ENCODE peak calls at places on chromosomes 3 and 15, in ten cellular contexts. C is NB4, D is AML-193, P is NCI-H774, T is BJ, X is endodermal cell, Z is amniotic stem cell, W is heart left ventricle, G is OCI-LY7, M is breast epithelium. U is an unnamed sample.

GRCh38 chr15:58546066-58546591 is 114.3 kb downstream of the LIPC start:
- DNase-seq in C (no peak), P (no peak), D (no peak), G (no peak), W (no peak), T (no peak), Z (no peak), X (peak; percentile 36), M (no peak), U (no peak)

GRCh38 chr3:108103971-108104797 is 13.4 kb upstream of the CD47 start:
- DNase-seq in M (no peak), C (no peak), P (no peak), T (no peak), Z (no peak), G (no peak), W (peak; percentile 63), D (no peak), X (no peak), U (peak; percentile 51)

GRCh38 chr3:127543441-127543840 is 47.1 kb downstream of the TPRA1 start:
- DNase-seq in Z (no peak), T (no peak), C (no peak), P (no peak), X (no peak), M (no peak), D (no peak), G (no peak), W (no peak), U (peak; percentile 45)

GRCh38 chr15:77870195-77871065 is 207.1 kb downstream of the TBC1D2B start:
- DNase-seq in G (peak; percentile 46), T (no peak), M (peak; percentile 23), X (peak; percentile 95), C (peak; percentile 73), P (peak; percentile 37), D (peak; percentile 57), W (peak; percentile 50), Z (no peak), U (peak; percentile 93)

GRCh38 chr15:54026891-54027290 is 48.6 kb downstream of the UNC13C start:
- DNase-seq in C (no peak), P (no peak), Z (no peak), T (no peak), D (no peak), G (no peak), W (no peak), M (no peak), X (no peak), U (no peak)

GRCh38 chr3:188720636-188721035 is 451.1 kb upstream of the TPRG1 start:
- DNase-seq in G (no peak), P (no peak), C (no peak), W (no peak), X (no peak), D (no peak), T (no peak), Z (no peak), M (no peak), U (peak; percentile 1)

GRCh38 chr3:30042274-30042859 is 564.0 kb upstream of the TGFBR2 start:
- DNase-seq in X (peak; percentile 85), T (peak; percentile 10), W (peak; percentile 35), D (peak; percentile 88), C (peak; percentile 75), P (peak; percentile 0), Z (peak; percentile 45), M (peak; percentile 24), G (peak; percentile 57), U (peak; percentile 19)

GRCh38 chr3:32508731-32509130 is 6.1 kb upstream of the CMTM6 start:
- DNase-seq in Z (no peak), P (no peak), T (no peak), X (no peak), C (peak; percentile 28), W (no peak), G (no peak), M (no peak), D (no peak), U (no peak)

GRCh38 chr3:4060608-4061007 is 242.6 kb upstream of the SETMAR start:
- DNase-seq in W (no peak), T (no peak), M (no peak), G (no peak), D (no peak), Z (no peak), P (no peak), X (no peak), C (no peak), U (no peak)

GRCh38 chr3:53921296-53921695 is 29.6 kb upstream of the SELENOK start:
- DNase-seq in G (peak; percentile 12), P (no peak), M (no peak), X (no peak), W (no peak), Z (no peak), C (peak; percentile 24), T (no peak), D (peak; percentile 46), U (peak; percentile 58)

GRCh38 chr15:30870681-30871080 is 33.0 kb upstream of the FAN1 start:
- DNase-seq in D (no peak), M (no peak), C (no peak), P (no peak), W (no peak), T (no peak), Z (no peak), X (no peak), G (no peak), U (no peak)

GRCh38 chr3:131880948-131881347 is 153.9 kb downstream of the CPNE4 start:
- DNase-seq in T (no peak), G (no peak), Z (no peak), D (no peak), P (no peak), X (no peak), C (no peak), W (no peak), M (no peak), U (no peak)

GRCh38 chr3:112514527-112515128 is 15.4 kb upstream of the BTLA start:
- DNase-seq in W (no peak), X (no peak), D (no peak), C (no peak), T (no peak), Z (no peak), M (no peak), P (no peak), G (no peak), U (no peak)

U was measured in osteoblast.